ENCODE peak calls at places on chromosome 17, in five cellular contexts. One of them, this sample, is unnamed.

GRCh38 chr17:46785696-46786095 is 32.8 kb downstream of the WNT3 start:
- DNase-seq in psoas muscle: no peak
- DNase-seq in heart right ventricle: no peak
- DNase-seq in pancreas: no peak
- DNase-seq in CD8-positive, alpha-beta T cell: no peak
- DNase-seq in this sample: no peak

GRCh38 chr17:59840329-59840907 is 52.3 kb downstream of the TUBD1 start:
- DNase-seq in psoas muscle: no peak
- DNase-seq in heart right ventricle: no peak
- DNase-seq in pancreas: no peak
- DNase-seq in CD8-positive, alpha-beta T cell: no peak
- DNase-seq in this sample: no peak

GRCh38 chr17:69539274-69539673 is 124.8 kb downstream of the MAP2K6 start:
- DNase-seq in psoas muscle: no peak
- DNase-seq in heart right ventricle: no peak
- DNase-seq in pancreas: no peak
- DNase-seq in CD8-positive, alpha-beta T cell: no peak
- DNase-seq in this sample: no peak

GRCh38 chr17:80598813-80599545 is 54.3 kb downstream of the RPTOR start:
- DNase-seq in psoas muscle: no peak
- DNase-seq in heart right ventricle: no peak
- DNase-seq in pancreas: no peak
- DNase-seq in CD8-positive, alpha-beta T cell: no peak
- DNase-seq in this sample: no peak

GRCh38 chr17:38761612-38762011 is 9.1 kb downstream of the PSMB3 start:
- DNase-seq in psoas muscle: no peak
- DNase-seq in heart right ventricle: no peak
- DNase-seq in pancreas: no peak
- DNase-seq in CD8-positive, alpha-beta T cell: no peak
- DNase-seq in this sample: no peak

GRCh38 chr17:73228748-73229236 is 32.9 kb downstream of the CPSF4L start:
- DNase-seq in psoas muscle: peak; percentile 85
- DNase-seq in heart right ventricle: peak; percentile 58
- DNase-seq in pancreas: no peak
- DNase-seq in CD8-positive, alpha-beta T cell: no peak
- DNase-seq in this sample: peak; percentile 83

GRCh38 chr17:49012893-49013255 is 15.7 kb downstream of the IGF2BP1 start:
- DNase-seq in psoas muscle: no peak
- DNase-seq in heart right ventricle: no peak
- DNase-seq in pancreas: no peak
- DNase-seq in CD8-positive, alpha-beta T cell: no peak
- DNase-seq in this sample: no peak

GRCh38 chr17:75490953-75491649 is 24.2 kb downstream of the CASKIN2 start:
- DNase-seq in psoas muscle: no peak
- DNase-seq in heart right ventricle: no peak
- DNase-seq in pancreas: no peak
- DNase-seq in CD8-positive, alpha-beta T cell: no peak
- DNase-seq in this sample: no peak

GRCh38 chr17:79707931-79708891 is 22.5 kb upstream of the ENPP7 start:
- DNase-seq in psoas muscle: no peak
- DNase-seq in heart right ventricle: peak; percentile 30
- DNase-seq in pancreas: peak; percentile 79
- DNase-seq in CD8-positive, alpha-beta T cell: peak; percentile 31
- DNase-seq in this sample: no peak

GRCh38 chr17:17827826-17828621 is 8.8 kb downstream of the SREBF1 start:
- DNase-seq in psoas muscle: no peak
- DNase-seq in heart right ventricle: no peak
- DNase-seq in pancreas: no peak
- DNase-seq in CD8-positive, alpha-beta T cell: no peak
- DNase-seq in this sample: no peak
- H3K27ac ChIP-seq in psoas muscle: peak overlapping the region; percentile 92
- H3K27ac ChIP-seq in heart right ventricle: no peak overlapping the region
- H3K27ac ChIP-seq in pancreas: no peak overlapping the region
- H3K27ac ChIP-seq in CD8-positive, alpha-beta T cell: no peak overlapping the region
- H3K27ac ChIP-seq in this sample: no peak overlapping the region

GRCh38 chr17:63828936-63829335 is 1.5 kb upstream of the FTSJ3 start:
- DNase-seq in psoas muscle: no peak
- DNase-seq in heart right ventricle: no peak
- DNase-seq in pancreas: no peak
- DNase-seq in CD8-positive, alpha-beta T cell: no peak
- DNase-seq in this sample: no peak

GRCh38 chr17:63826468-63827001 is 696 bp upstream of the PSMC5 start:
- DNase-seq in psoas muscle: no peak
- DNase-seq in heart right ventricle: no peak
- DNase-seq in pancreas: no peak
- DNase-seq in CD8-positive, alpha-beta T cell: no peak
- DNase-seq in this sample: no peak

GRCh38 chr17:63827002-63827800 is at the start of the genes FTSJ3 and PSMC5:
- DNase-seq in psoas muscle: peak; percentile 99
- DNase-seq in heart right ventricle: peak; percentile 97
- DNase-seq in pancreas: peak; percentile 93
- DNase-seq in CD8-positive, alpha-beta T cell: peak; percentile 92
- DNase-seq in this sample: peak; percentile 98

GRCh38 chr17:63830278-63830677 is 2.8 kb upstream of the FTSJ3 start:
- DNase-seq in psoas muscle: no peak
- DNase-seq in heart right ventricle: no peak
- DNase-seq in pancreas: no peak
- DNase-seq in CD8-positive, alpha-beta T cell: no peak
- DNase-seq in this sample: no peak

GRCh38 chr17:63827801-63828221 is 348 bp upstream of the FTSJ3 start:
- DNase-seq in psoas muscle: no peak
- DNase-seq in heart right ventricle: no peak
- DNase-seq in pancreas: no peak
- DNase-seq in CD8-positive, alpha-beta T cell: no peak
- DNase-seq in this sample: no peak
- TF ChIP-seq CTCF in psoas muscle: no peak
- TF ChIP-seq CTCF in heart right ventricle: no peak
- TF ChIP-seq CTCF in pancreas: no peak
- TF ChIP-seq CTCF in CD8-positive, alpha-beta T cell: peak; percentile 14
- TF ChIP-seq CTCF in this sample: no peak

GRCh38 chr17:1976000-1976682 is 49.0 kb downstream of the RTN4RL1 start:
- DNase-seq in psoas muscle: no peak
- DNase-seq in heart right ventricle: no peak
- DNase-seq in pancreas: no peak
- DNase-seq in CD8-positive, alpha-beta T cell: no peak
- DNase-seq in this sample: no peak
- H3K27ac ChIP-seq in psoas muscle: no peak overlapping the region
- H3K27ac ChIP-seq in heart right ventricle: no peak overlapping the region
- H3K27ac ChIP-seq in pancreas: no peak overlapping the region
- H3K27ac ChIP-seq in CD8-positive, alpha-beta T cell: no peak overlapping the region
- H3K27ac ChIP-seq in this sample: no peak overlapping the region

DNA sequence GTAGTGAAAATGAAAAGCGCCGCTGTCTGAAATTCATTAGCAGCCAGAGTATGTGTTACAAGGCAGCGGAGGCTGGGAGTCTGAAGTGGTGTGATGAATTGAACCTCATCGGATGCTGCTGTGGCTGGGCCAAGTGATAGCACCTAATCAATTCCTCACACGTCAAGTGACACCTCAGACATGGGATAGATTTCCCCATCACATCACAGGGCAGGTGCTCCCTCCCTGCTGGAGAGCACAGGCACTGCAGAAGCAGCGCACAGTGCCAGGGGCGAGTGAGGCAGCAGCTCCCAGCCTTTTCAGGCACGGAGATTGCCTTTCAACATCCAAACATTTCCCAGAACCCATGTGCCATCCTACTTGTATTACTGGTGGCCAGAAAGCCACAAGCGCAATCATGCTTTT is 32.2 kb downstream of the DRC3 start:
- DNase-seq in psoas muscle: peak; percentile 78
- DNase-seq in heart right ventricle: no peak
- DNase-seq in pancreas: no peak
- DNase-seq in CD8-positive, alpha-beta T cell: no peak
- DNase-seq in this sample: no peak
- TF ChIP-seq CTCF in psoas muscle: peak; percentile 62
- TF ChIP-seq CTCF in heart right ventricle: peak; percentile 24
- TF ChIP-seq CTCF in pancreas: no peak
- TF ChIP-seq CTCF in CD8-positive, alpha-beta T cell: no peak
- TF ChIP-seq CTCF in this sample: no peak

DNA sequence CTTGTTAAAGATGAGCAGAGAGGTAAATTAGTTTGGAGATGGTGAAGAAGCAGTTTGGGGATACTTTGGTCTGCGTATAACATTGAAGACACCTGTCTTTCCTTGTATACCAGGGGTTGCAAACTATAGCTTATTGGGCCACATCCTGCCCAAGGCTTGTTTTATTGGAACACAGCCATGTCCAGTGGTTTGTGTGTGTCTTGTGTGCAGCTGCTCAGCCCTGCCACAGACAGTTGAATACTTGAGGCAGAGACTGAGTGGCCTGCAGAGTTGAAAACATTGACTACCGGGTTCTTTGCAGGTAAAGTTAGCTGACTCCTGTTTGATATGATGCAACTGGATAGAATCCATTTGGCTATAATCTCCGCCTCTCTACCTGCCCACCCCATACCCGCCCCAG is 224.4 kb downstream of the PRKCA start:
- DNase-seq in psoas muscle: no peak
- DNase-seq in heart right ventricle: no peak
- DNase-seq in pancreas: no peak
- DNase-seq in CD8-positive, alpha-beta T cell: no peak
- DNase-seq in this sample: no peak
- H3K27ac ChIP-seq in psoas muscle: no peak overlapping the region
- H3K27ac ChIP-seq in heart right ventricle: no peak overlapping the region
- H3K27ac ChIP-seq in pancreas: no peak overlapping the region
- H3K27ac ChIP-seq in CD8-positive, alpha-beta T cell: no peak overlapping the region
- H3K27ac ChIP-seq in this sample: no peak overlapping the region

This sample was measured in sigmoid colon.